ENCODE peak calls at places on chromosomes 5 and 9, in seven cellular contexts. H, U, C, N, D, S and P are unnamed samples. For H3K9me3, the result is how much of the 10 kb centered on the place peaks cover.

GRCh38 chr9:115127191-115127817 is 9.3 kb upstream of the TNC start:
- DNase-seq in S (no peak), N (peak), H (no peak), D (no peak), C (no peak), U (no peak), P (peak)

GRCh38 chr9:38003230-38003629 is 65.8 kb downstream of the SHB start:
- DNase-seq in U (no peak), N (no peak), H (no peak), S (no peak), C (no peak), D (no peak), P (no peak)

GRCh38 chr5:142376001-142376400 is 51.2 kb upstream of the SPRY4 start:
- DNase-seq in S (no peak), D (no peak), U (no peak), N (no peak), C (no peak), H (no peak), P (no peak)

GRCh38 chr5:132259061-132259851 is 1.8 kb downstream of the PDLIM4 start:
- DNase-seq in N (peak), H (peak), C (peak), U (peak), S (peak), D (peak), P (peak)

GRCh38 chr5:135375040-135375439 is 24.0 kb downstream of the MACROH2A1 start:
- DNase-seq in C (no peak), N (no peak), U (no peak), D (no peak), H (no peak), S (peak), P (peak)

GRCh38 chr5:36013182-36013581 is 22.0 kb upstream of the UGT3A1 start:
- DNase-seq in N (no peak), U (no peak), D (no peak), H (no peak), C (no peak), S (no peak), P (no peak)

GRCh38 chr9:110531776-110532175 is 47.8 kb downstream of the SVEP1 start:
- DNase-seq in S (no peak), H (no peak), U (no peak), C (no peak), N (peak), D (no peak), P (no peak)

GRCh38 chr5:55902696-55903095 is 51.5 kb downstream of the IL31RA start:
- DNase-seq in C (no peak), N (no peak), H (no peak), U (no peak), S (no peak), D (no peak), P (no peak)

GRCh38 chr5:157820593-157821252 is 38.2 kb downstream of the CLINT1 start:
- DNase-seq in C (no peak), U (no peak), N (peak), S (peak), D (no peak), H (peak), P (no peak)

GRCh38 chr5:83718195-83718825 is 2.3 kb downstream of the HAPLN1 start:
- DNase-seq in D (no peak), U (no peak), N (peak), H (peak), S (peak), C (no peak), P (peak)

GRCh38 chr5:160477266-160477970 is 55.8 kb downstream of the PTTG1 start:
- DNase-seq in H (peak), C (no peak), S (no peak), D (no peak), N (no peak), U (no peak), P (no peak)

GRCh38 chr9:110875275-110875674 is 163.0 kb downstream of the LPAR1 start:
- DNase-seq in H (no peak), U (peak), S (no peak), N (no peak), C (no peak), D (peak), P (no peak)

GRCh38 chr5:179427032-179427675 is 81.9 kb upstream of the ADAMTS2 start:
- DNase-seq in S (no peak), U (no peak), N (no peak), D (peak), H (no peak), C (no peak), P (no peak)
- H3K9me3 ChIP-seq in S (under half), U (under half), N (under half), D (under half), H (under half), C (under half), P (under half)

GRCh38 chr9:108664309-108665255 is 191.2 kb downstream of the ACTL7B start:
- DNase-seq in S (peak), H (peak), U (no peak), N (no peak), D (no peak), C (no peak), P (peak)

GRCh38 chr9:108663381-108663876 is 192.4 kb downstream of the ACTL7B start:
- DNase-seq in U (no peak), S (peak), N (no peak), D (no peak), H (no peak), C (no peak), P (peak)

GRCh38 chr9:108665856-108666784 is 189.7 kb downstream of the ACTL7B start:
- DNase-seq in C (no peak), U (no peak), D (no peak), S (peak), N (peak), H (peak), P (peak)

GRCh38 chr9:108662935-108663334 is 192.9 kb downstream of the ACTL7B start:
- DNase-seq in C (no peak), H (no peak), S (peak), U (no peak), D (no peak), N (no peak), P (no peak)

DNA sequence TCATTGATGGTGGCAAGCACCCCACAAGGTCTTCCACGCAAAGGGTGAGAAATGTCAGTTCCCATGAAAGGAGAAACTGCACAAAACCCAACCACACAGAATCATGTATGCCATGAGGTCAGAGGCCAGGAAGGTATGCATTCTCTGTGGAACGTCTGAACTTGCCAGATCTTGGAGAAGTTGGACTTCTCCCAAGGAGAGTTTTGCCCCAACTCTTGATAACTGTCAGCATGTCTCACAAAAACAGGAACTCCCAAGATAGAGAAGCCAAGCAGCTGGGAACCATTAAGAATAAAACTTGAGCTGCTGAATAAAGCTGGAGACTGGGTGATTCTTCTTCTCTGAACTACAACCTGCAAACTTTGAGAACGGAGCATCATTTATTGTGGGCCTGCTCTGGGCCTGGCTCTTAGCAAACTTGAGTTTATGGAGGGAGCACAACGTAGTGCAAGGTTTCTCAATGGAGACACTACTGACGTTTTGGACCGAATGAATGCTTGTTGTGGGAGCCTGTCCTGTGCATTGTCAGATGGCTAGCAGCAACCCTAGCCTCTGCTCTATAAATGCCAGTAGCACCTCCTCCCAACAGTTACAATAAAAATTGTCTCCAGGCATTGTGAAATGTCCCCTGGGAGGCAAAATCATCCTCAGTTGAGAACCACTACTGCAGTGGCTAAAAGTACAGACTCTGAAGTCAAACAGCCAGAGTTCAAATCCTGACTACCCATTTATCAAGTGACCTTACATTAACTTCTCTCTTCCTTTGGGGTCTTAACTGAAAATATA is 193.5 kb downstream of the ACTL7B start:
- DNase-seq in S (peak), C (no peak), U (no peak), D (no peak), N (no peak), H (no peak), P (no peak)
- H3K9me3 ChIP-seq in S (under half), C (under half), U (under half), D (under half), N (under half), H (under half), P (under half)

GRCh38 chr9:137989156-137989555 is 111.6 kb downstream of the CACNA1B start:
- DNase-seq in S (no peak), H (no peak), U (no peak), C (no peak), D (no peak), N (no peak), P (no peak)
- H3K9me3 ChIP-seq in S (under half), H (under half), U (under half), C (under half), D (under half), N (under half), P (under half)

GRCh38 chr5:179061025-179061424 is 852 bp downstream of the ZNF354C start:
- DNase-seq in N (no peak), H (no peak), U (no peak), D (no peak), C (peak), S (no peak), P (no peak)

GRCh38 chr5:179060116-179061008 is at the start of gene ZNF354C:
- DNase-seq in H (peak), S (peak), N (peak), C (peak), D (peak), U (peak), P (peak)

DNA sequence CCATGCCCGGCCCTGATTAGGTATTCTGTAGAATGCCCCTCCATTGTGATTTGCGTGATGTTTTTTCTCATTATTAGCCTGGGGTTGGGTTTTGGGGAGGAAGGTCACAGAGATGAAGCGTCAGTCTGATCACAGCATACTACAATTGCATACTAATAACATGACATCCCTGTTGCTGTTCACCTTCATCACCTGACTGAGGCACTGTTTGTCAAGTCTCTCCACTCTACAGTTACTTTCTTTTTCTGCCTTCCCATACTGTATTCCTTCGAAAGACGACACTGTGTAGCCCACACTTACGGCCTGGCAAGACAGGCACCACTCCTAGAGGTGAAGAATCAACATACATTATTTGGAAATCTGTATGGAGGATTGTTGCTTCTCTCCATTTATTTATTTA is 5.5 kb downstream of the ZNF354C start:
- DNase-seq in S (no peak), N (no peak), D (no peak), H (no peak), C (no peak), U (no peak), P (no peak)
- H3K9me3 ChIP-seq in S (under half), N (under half), D (half or more), H (under half), C (under half), U (half or more), P (half or more)

GRCh38 chr9:8430945-8431344 is 631.4 kb upstream of the DMAC1 start:
- DNase-seq in S (no peak), U (no peak), H (no peak), N (no peak), D (no peak), C (no peak), P (no peak)

GRCh38 chr9:8429157-8429556 is 629.6 kb upstream of the DMAC1 start:
- DNase-seq in N (no peak), D (no peak), U (no peak), H (no peak), C (no peak), S (no peak), P (no peak)

GRCh38 chr9:8432224-8432623 is 632.6 kb upstream of the DMAC1 start:
- DNase-seq in N (no peak), U (no peak), S (no peak), D (no peak), C (no peak), H (no peak), P (no peak)

GRCh38 chr9:8429768-8430167 is 630.2 kb upstream of the DMAC1 start:
- DNase-seq in C (no peak), S (no peak), U (no peak), H (no peak), D (no peak), N (no peak), P (no peak)

GRCh38 chr9:8431505-8431904 is 631.9 kb upstream of the DMAC1 start:
- DNase-seq in H (no peak), N (no peak), C (no peak), U (no peak), S (no peak), D (no peak), P (no peak)
- H3K9me3 ChIP-seq in H (under half), N (under half), C (under half), U (under half), S (under half), D (under half), P (under half)